ENCODE peak calls at places on chromosomes 3 and 15, in eight cellular contexts. F is nucleus accumbens, L is hypothalamus, A is thoracic aorta, R is NCI-H2171, V is T follicular helper cell, H is B cell, U is ACHN. C is an unnamed sample.
A peak's percentile ranks its signal among the peaks of the same experiment; 100 is the strongest.

GRCh38 chr3:157099337-157100078 is 60.4 kb downstream of the CCNL1 start:
- DNase-seq in U (no peak), H (no peak), V (no peak), A (no peak), L (no peak), R (no peak), F (no peak), C (no peak)

GRCh38 chr3:125622381-125622788 is 27.1 kb upstream of the OSBPL11 start:
- DNase-seq in V (no peak), R (no peak), F (peak; percentile 47), A (no peak), H (no peak), U (no peak), L (peak; percentile 52), C (no peak)

GRCh38 chr3:142098974-142099373 is 50.4 kb downstream of the TFDP2 start:
- DNase-seq in U (no peak), F (no peak), H (no peak), V (no peak), A (no peak), L (no peak), R (no peak), C (no peak)

GRCh38 chr15:48266029-48266428 is 59.9 kb downstream of the SLC12A1 start:
- DNase-seq in V (no peak), U (no peak), H (no peak), L (no peak), R (no peak), F (no peak), A (no peak), C (no peak)

GRCh38 chr15:58766290-58766689 is 4.8 kb upstream of the MINDY2 start:
- DNase-seq in F (no peak), V (no peak), H (no peak), U (no peak), R (no peak), A (no peak), L (no peak), C (no peak)

GRCh38 chr15:94186770-94187331 is 44.5 kb upstream of the MCTP2 start:
- DNase-seq in R (no peak), A (no peak), L (no peak), H (no peak), F (no peak), U (no peak), V (no peak), C (no peak)

GRCh38 chr3:108462899-108463298 is 47.5 kb downstream of the MYH15 start:
- DNase-seq in A (no peak), U (no peak), L (no peak), R (no peak), F (no peak), H (no peak), V (no peak), C (no peak)

GRCh38 chr3:194273396-194274310 is 77.5 kb downstream of the CPN2 start:
- DNase-seq in H (no peak), R (no peak), V (no peak), L (no peak), U (no peak), F (no peak), A (no peak), C (no peak)

GRCh38 chr3:51710631-51711351 is 3.9 kb downstream of the GRM2 start:
- DNase-seq in U (peak; percentile 8), V (no peak), F (no peak), L (no peak), A (no peak), H (no peak), R (no peak), C (no peak)

GRCh38 chr15:95511680-95512079 is 818.8 kb upstream of the NR2F2 start:
- DNase-seq in F (no peak), A (no peak), L (no peak), H (no peak), U (no peak), V (no peak), R (no peak), C (no peak)

GRCh38 chr15:57551717-57552677 is 39.7 kb upstream of the MYZAP start:
- DNase-seq in R (no peak), F (no peak), H (no peak), A (no peak), U (peak; percentile 90), L (no peak), V (no peak), C (no peak)

GRCh38 chr3:72810659-72811434 is 37.4 kb downstream of the SHQ1 start:
- DNase-seq in A (no peak), R (no peak), L (no peak), U (no peak), H (no peak), V (no peak), F (no peak), C (no peak)

GRCh38 chr15:61584410-61584809 is 355.3 kb upstream of the RORA start:
- DNase-seq in A (no peak), L (no peak), R (no peak), U (no peak), H (no peak), F (no peak), V (no peak), C (no peak)

GRCh38 chr3:48187579-48188265 is 495 bp downstream of the CDC25A start:
- DNase-seq in H (no peak), L (no peak), U (peak; percentile 42), A (no peak), R (no peak), V (peak; percentile 5), F (no peak), C (no peak)

C was measured in DMS79 treated with DMSO at 0.1 percent for 48 hours.